ENCODE peak calls at places on chromosomes 1 and 21, in nine cellular contexts. One of them, this sample, is unnamed.

GRCh38 chr21:28207776-28208175 is 784.9 kb downstream of the LTN1 start:
- DNase-seq in cardiac muscle cell: no peak
- DNase-seq in activated gamma-delta T cell treated with Interleukin-2 at 50 U/mL for 16 hours: no peak
- DNase-seq in AG09309: peak; percentile 55
- DNase-seq in effector memory CD4-positive, alpha-beta T cell: no peak
- DNase-seq in KBM-7: no peak
- DNase-seq in left cardiac atrium: no peak
- DNase-seq in activated T-cell treated with anti-CD3 and anti-CD28 coated beads for 48 hours: no peak
- DNase-seq in activated CD4-positive, alpha-beta T cell treated with anti-CD3 and anti-CD28 coated beads for 48 hours: no peak
- DNase-seq in this sample: no peak

GRCh38 chr1:199041173-199041914 is 402.5 kb downstream of the PTPRC start:
- DNase-seq in cardiac muscle cell: no peak
- DNase-seq in activated gamma-delta T cell treated with Interleukin-2 at 50 U/mL for 16 hours: no peak
- DNase-seq in AG09309: no peak
- DNase-seq in effector memory CD4-positive, alpha-beta T cell: no peak
- DNase-seq in KBM-7: peak; percentile 99
- DNase-seq in left cardiac atrium: no peak
- DNase-seq in activated T-cell treated with anti-CD3 and anti-CD28 coated beads for 48 hours: no peak
- DNase-seq in activated CD4-positive, alpha-beta T cell treated with anti-CD3 and anti-CD28 coated beads for 48 hours: no peak
- DNase-seq in this sample: no peak

GRCh38 chr1:3465091-3465934 is 10.8 kb downstream of the ARHGEF16 start:
- DNase-seq in cardiac muscle cell: no peak
- DNase-seq in activated gamma-delta T cell treated with Interleukin-2 at 50 U/mL for 16 hours: no peak
- DNase-seq in AG09309: no peak
- DNase-seq in effector memory CD4-positive, alpha-beta T cell: no peak
- DNase-seq in KBM-7: no peak
- DNase-seq in left cardiac atrium: peak; percentile 20
- DNase-seq in activated T-cell treated with anti-CD3 and anti-CD28 coated beads for 48 hours: no peak
- DNase-seq in activated CD4-positive, alpha-beta T cell treated with anti-CD3 and anti-CD28 coated beads for 48 hours: no peak
- DNase-seq in this sample: no peak

GRCh38 chr1:58824753-58825389 is 41.0 kb upstream of the JUN start:
- DNase-seq in cardiac muscle cell: no peak
- DNase-seq in activated gamma-delta T cell treated with Interleukin-2 at 50 U/mL for 16 hours: no peak
- DNase-seq in AG09309: no peak
- DNase-seq in effector memory CD4-positive, alpha-beta T cell: no peak
- DNase-seq in KBM-7: no peak
- DNase-seq in left cardiac atrium: peak; percentile 45
- DNase-seq in activated T-cell treated with anti-CD3 and anti-CD28 coated beads for 48 hours: no peak
- DNase-seq in activated CD4-positive, alpha-beta T cell treated with anti-CD3 and anti-CD28 coated beads for 48 hours: no peak
- DNase-seq in this sample: no peak

GRCh38 chr1:1344672-1345361 is 4.4 kb downstream of the DVL1 start:
- DNase-seq in cardiac muscle cell: peak; percentile 50
- DNase-seq in activated gamma-delta T cell treated with Interleukin-2 at 50 U/mL for 16 hours: no peak
- DNase-seq in AG09309: no peak
- DNase-seq in effector memory CD4-positive, alpha-beta T cell: no peak
- DNase-seq in KBM-7: no peak
- DNase-seq in left cardiac atrium: no peak
- DNase-seq in activated T-cell treated with anti-CD3 and anti-CD28 coated beads for 48 hours: peak; percentile 63
- DNase-seq in activated CD4-positive, alpha-beta T cell treated with anti-CD3 and anti-CD28 coated beads for 48 hours: peak; percentile 76
- DNase-seq in this sample: peak; percentile 35

GRCh38 chr1:201344206-201345080 is 33.0 kb downstream of the TNNT2 start:
- DNase-seq in cardiac muscle cell: no peak
- DNase-seq in activated gamma-delta T cell treated with Interleukin-2 at 50 U/mL for 16 hours: no peak
- DNase-seq in AG09309: no peak
- DNase-seq in effector memory CD4-positive, alpha-beta T cell: no peak
- DNase-seq in KBM-7: no peak
- DNase-seq in left cardiac atrium: peak; percentile 4
- DNase-seq in activated T-cell treated with anti-CD3 and anti-CD28 coated beads for 48 hours: no peak
- DNase-seq in activated CD4-positive, alpha-beta T cell treated with anti-CD3 and anti-CD28 coated beads for 48 hours: no peak
- DNase-seq in this sample: no peak

GRCh38 chr1:217078010-217078704 is 354.9 kb upstream of the ESRRG start:
- DNase-seq in cardiac muscle cell: peak; percentile 60
- DNase-seq in activated gamma-delta T cell treated with Interleukin-2 at 50 U/mL for 16 hours: no peak
- DNase-seq in AG09309: no peak
- DNase-seq in effector memory CD4-positive, alpha-beta T cell: no peak
- DNase-seq in KBM-7: no peak
- DNase-seq in left cardiac atrium: no peak
- DNase-seq in activated T-cell treated with anti-CD3 and anti-CD28 coated beads for 48 hours: no peak
- DNase-seq in activated CD4-positive, alpha-beta T cell treated with anti-CD3 and anti-CD28 coated beads for 48 hours: no peak
- DNase-seq in this sample: peak; percentile 66

GRCh38 chr1:29674625-29675326 is 438.5 kb downstream of the PTPRU start:
- DNase-seq in cardiac muscle cell: no peak
- DNase-seq in activated gamma-delta T cell treated with Interleukin-2 at 50 U/mL for 16 hours: no peak
- DNase-seq in AG09309: no peak
- DNase-seq in effector memory CD4-positive, alpha-beta T cell: no peak
- DNase-seq in KBM-7: no peak
- DNase-seq in left cardiac atrium: no peak
- DNase-seq in activated T-cell treated with anti-CD3 and anti-CD28 coated beads for 48 hours: no peak
- DNase-seq in activated CD4-positive, alpha-beta T cell treated with anti-CD3 and anti-CD28 coated beads for 48 hours: no peak
- DNase-seq in this sample: no peak

GRCh38 chr1:111290640-111291039 is at the start of gene CHIA:
- DNase-seq in cardiac muscle cell: peak; percentile 4
- DNase-seq in activated gamma-delta T cell treated with Interleukin-2 at 50 U/mL for 16 hours: no peak
- DNase-seq in AG09309: no peak
- DNase-seq in effector memory CD4-positive, alpha-beta T cell: no peak
- DNase-seq in KBM-7: no peak
- DNase-seq in left cardiac atrium: peak; percentile 23
- DNase-seq in activated T-cell treated with anti-CD3 and anti-CD28 coated beads for 48 hours: no peak
- DNase-seq in activated CD4-positive, alpha-beta T cell treated with anti-CD3 and anti-CD28 coated beads for 48 hours: no peak
- DNase-seq in this sample: no peak

GRCh38 chr1:208318150-208318734 is 74.1 kb upstream of the PLXNA2 start:
- DNase-seq in cardiac muscle cell: no peak
- DNase-seq in activated gamma-delta T cell treated with Interleukin-2 at 50 U/mL for 16 hours: no peak
- DNase-seq in AG09309: no peak
- DNase-seq in effector memory CD4-positive, alpha-beta T cell: no peak
- DNase-seq in KBM-7: no peak
- DNase-seq in left cardiac atrium: no peak
- DNase-seq in activated T-cell treated with anti-CD3 and anti-CD28 coated beads for 48 hours: no peak
- DNase-seq in activated CD4-positive, alpha-beta T cell treated with anti-CD3 and anti-CD28 coated beads for 48 hours: no peak
- DNase-seq in this sample: no peak

GRCh38 chr1:158999301-159000069 is 10.2 kb upstream of the IFI16 start:
- DNase-seq in cardiac muscle cell: peak; percentile 89
- DNase-seq in activated gamma-delta T cell treated with Interleukin-2 at 50 U/mL for 16 hours: no peak
- DNase-seq in AG09309: peak; percentile 86
- DNase-seq in effector memory CD4-positive, alpha-beta T cell: no peak
- DNase-seq in KBM-7: no peak
- DNase-seq in left cardiac atrium: peak; percentile 89
- DNase-seq in activated T-cell treated with anti-CD3 and anti-CD28 coated beads for 48 hours: no peak
- DNase-seq in activated CD4-positive, alpha-beta T cell treated with anti-CD3 and anti-CD28 coated beads for 48 hours: no peak
- DNase-seq in this sample: peak; percentile 70

GRCh38 chr21:44051462-44051941 is 39.4 kb downstream of the TRAPPC10 start:
- DNase-seq in cardiac muscle cell: no peak
- DNase-seq in activated gamma-delta T cell treated with Interleukin-2 at 50 U/mL for 16 hours: no peak
- DNase-seq in AG09309: no peak
- DNase-seq in effector memory CD4-positive, alpha-beta T cell: no peak
- DNase-seq in KBM-7: no peak
- DNase-seq in left cardiac atrium: peak; percentile 58
- DNase-seq in activated T-cell treated with anti-CD3 and anti-CD28 coated beads for 48 hours: no peak
- DNase-seq in activated CD4-positive, alpha-beta T cell treated with anti-CD3 and anti-CD28 coated beads for 48 hours: no peak
- DNase-seq in this sample: no peak

GRCh38 chr1:869499-870244 is 54.1 kb upstream of the SAMD11 start:
- DNase-seq in cardiac muscle cell: peak; percentile 74
- DNase-seq in activated gamma-delta T cell treated with Interleukin-2 at 50 U/mL for 16 hours: peak; percentile 79
- DNase-seq in AG09309: no peak
- DNase-seq in effector memory CD4-positive, alpha-beta T cell: peak; percentile 73
- DNase-seq in KBM-7: peak; percentile 69
- DNase-seq in left cardiac atrium: peak; percentile 82
- DNase-seq in activated T-cell treated with anti-CD3 and anti-CD28 coated beads for 48 hours: peak; percentile 82
- DNase-seq in activated CD4-positive, alpha-beta T cell treated with anti-CD3 and anti-CD28 coated beads for 48 hours: peak; percentile 84
- DNase-seq in this sample: no peak

GRCh38 chr1:178086294-178087255 is 7.3 kb upstream of the RASAL2 start:
- DNase-seq in cardiac muscle cell: no peak
- DNase-seq in activated gamma-delta T cell treated with Interleukin-2 at 50 U/mL for 16 hours: no peak
- DNase-seq in AG09309: peak; percentile 57
- DNase-seq in effector memory CD4-positive, alpha-beta T cell: no peak
- DNase-seq in KBM-7: peak; percentile 69
- DNase-seq in left cardiac atrium: no peak
- DNase-seq in activated T-cell treated with anti-CD3 and anti-CD28 coated beads for 48 hours: no peak
- DNase-seq in activated CD4-positive, alpha-beta T cell treated with anti-CD3 and anti-CD28 coated beads for 48 hours: no peak
- DNase-seq in this sample: no peak

GRCh38 chr1:50841791-50842387 is 118.2 kb downstream of the FAF1 start:
- DNase-seq in cardiac muscle cell: no peak
- DNase-seq in activated gamma-delta T cell treated with Interleukin-2 at 50 U/mL for 16 hours: no peak
- DNase-seq in AG09309: peak; percentile 29
- DNase-seq in effector memory CD4-positive, alpha-beta T cell: no peak
- DNase-seq in KBM-7: no peak
- DNase-seq in left cardiac atrium: no peak
- DNase-seq in activated T-cell treated with anti-CD3 and anti-CD28 coated beads for 48 hours: no peak
- DNase-seq in activated CD4-positive, alpha-beta T cell treated with anti-CD3 and anti-CD28 coated beads for 48 hours: no peak
- DNase-seq in this sample: peak; percentile 30

GRCh38 chr1:29256979-29257804 is 20.9 kb downstream of the PTPRU start:
- DNase-seq in cardiac muscle cell: peak; percentile 27
- DNase-seq in activated gamma-delta T cell treated with Interleukin-2 at 50 U/mL for 16 hours: no peak
- DNase-seq in AG09309: no peak
- DNase-seq in effector memory CD4-positive, alpha-beta T cell: no peak
- DNase-seq in KBM-7: no peak
- DNase-seq in left cardiac atrium: no peak
- DNase-seq in activated T-cell treated with anti-CD3 and anti-CD28 coated beads for 48 hours: no peak
- DNase-seq in activated CD4-positive, alpha-beta T cell treated with anti-CD3 and anti-CD28 coated beads for 48 hours: no peak
- DNase-seq in this sample: no peak

GRCh38 chr1:20371411-20371810 is 80.7 kb downstream of the VWA5B1 start:
- DNase-seq in cardiac muscle cell: peak; percentile 74
- DNase-seq in activated gamma-delta T cell treated with Interleukin-2 at 50 U/mL for 16 hours: no peak
- DNase-seq in AG09309: no peak
- DNase-seq in effector memory CD4-positive, alpha-beta T cell: no peak
- DNase-seq in KBM-7: no peak
- DNase-seq in left cardiac atrium: no peak
- DNase-seq in activated T-cell treated with anti-CD3 and anti-CD28 coated beads for 48 hours: no peak
- DNase-seq in activated CD4-positive, alpha-beta T cell treated with anti-CD3 and anti-CD28 coated beads for 48 hours: no peak
- DNase-seq in this sample: no peak

GRCh38 chr1:44512313-44512885 is 107.3 kb downstream of the RNF220 start:
- DNase-seq in cardiac muscle cell: no peak
- DNase-seq in activated gamma-delta T cell treated with Interleukin-2 at 50 U/mL for 16 hours: no peak
- DNase-seq in AG09309: no peak
- DNase-seq in effector memory CD4-positive, alpha-beta T cell: no peak
- DNase-seq in KBM-7: no peak
- DNase-seq in left cardiac atrium: no peak
- DNase-seq in activated T-cell treated with anti-CD3 and anti-CD28 coated beads for 48 hours: no peak
- DNase-seq in activated CD4-positive, alpha-beta T cell treated with anti-CD3 and anti-CD28 coated beads for 48 hours: peak; percentile 56
- DNase-seq in this sample: no peak

GRCh38 chr1:8218351-8219092 is 99.4 kb upstream of the SLC45A1 start:
- DNase-seq in cardiac muscle cell: no peak
- DNase-seq in activated gamma-delta T cell treated with Interleukin-2 at 50 U/mL for 16 hours: no peak
- DNase-seq in AG09309: no peak
- DNase-seq in effector memory CD4-positive, alpha-beta T cell: no peak
- DNase-seq in KBM-7: no peak
- DNase-seq in left cardiac atrium: no peak
- DNase-seq in activated T-cell treated with anti-CD3 and anti-CD28 coated beads for 48 hours: no peak
- DNase-seq in activated CD4-positive, alpha-beta T cell treated with anti-CD3 and anti-CD28 coated beads for 48 hours: no peak
- DNase-seq in this sample: no peak

GRCh38 chr1:110210604-110211502 is 739 bp downstream of the KCNC4 start:
- DNase-seq in cardiac muscle cell: peak; percentile 62
- DNase-seq in activated gamma-delta T cell treated with Interleukin-2 at 50 U/mL for 16 hours: peak; percentile 41
- DNase-seq in AG09309: no peak
- DNase-seq in effector memory CD4-positive, alpha-beta T cell: peak; percentile 39
- DNase-seq in KBM-7: peak; percentile 88
- DNase-seq in left cardiac atrium: peak; percentile 67
- DNase-seq in activated T-cell treated with anti-CD3 and anti-CD28 coated beads for 48 hours: peak; percentile 48
- DNase-seq in activated CD4-positive, alpha-beta T cell treated with anti-CD3 and anti-CD28 coated beads for 48 hours: peak; percentile 71
- DNase-seq in this sample: no peak

GRCh38 chr1:77037990-77038389 is 170.7 kb downstream of the ST6GALNAC5 start:
- DNase-seq in cardiac muscle cell: no peak
- DNase-seq in activated gamma-delta T cell treated with Interleukin-2 at 50 U/mL for 16 hours: no peak
- DNase-seq in AG09309: no peak
- DNase-seq in effector memory CD4-positive, alpha-beta T cell: no peak
- DNase-seq in KBM-7: no peak
- DNase-seq in left cardiac atrium: no peak
- DNase-seq in activated T-cell treated with anti-CD3 and anti-CD28 coated beads for 48 hours: no peak
- DNase-seq in activated CD4-positive, alpha-beta T cell treated with anti-CD3 and anti-CD28 coated beads for 48 hours: peak; percentile 7
- DNase-seq in this sample: no peak

GRCh38 chr21:44391345-44392091 is 38.1 kb downstream of the TRPM2 start:
- DNase-seq in cardiac muscle cell: no peak
- DNase-seq in activated gamma-delta T cell treated with Interleukin-2 at 50 U/mL for 16 hours: no peak
- DNase-seq in AG09309: no peak
- DNase-seq in effector memory CD4-positive, alpha-beta T cell: no peak
- DNase-seq in KBM-7: peak; percentile 32
- DNase-seq in left cardiac atrium: peak; percentile 59
- DNase-seq in activated T-cell treated with anti-CD3 and anti-CD28 coated beads for 48 hours: no peak
- DNase-seq in activated CD4-positive, alpha-beta T cell treated with anti-CD3 and anti-CD28 coated beads for 48 hours: no peak
- DNase-seq in this sample: no peak

This sample was measured in epithelial cell of proximal tubule.